ENCODE peak calls at places on chromosomes 7 and 10, in four cellular contexts. One of them, this sample, is unnamed.

GRCh38 chr7:43785425-43785824 is 26.9 kb downstream of the BLVRA start:
- DNase-seq in mammary epithelial cell: peak; percentile 84
- DNase-seq in GM23248: peak; percentile 96
- DNase-seq in endothelial cell of umbilical vein: no peak
- DNase-seq in this sample: no peak

GRCh38 chr10:34295142-34295548 is 520.0 kb downstream of the PARD3 start:
- DNase-seq in endothelial cell of umbilical vein: no peak
- DNase-seq in mammary epithelial cell: no peak
- DNase-seq in GM23248: no peak
- DNase-seq in this sample: no peak

GRCh38 chr10:129339841-129340240 is 127.2 kb upstream of the MGMT start:
- DNase-seq in endothelial cell of umbilical vein: no peak
- DNase-seq in mammary epithelial cell: no peak
- DNase-seq in GM23248: no peak
- DNase-seq in this sample: no peak

GRCh38 chr10:29811751-29812427 is 177.1 kb upstream of the SVIL start:
- DNase-seq in endothelial cell of umbilical vein: peak; percentile 81
- DNase-seq in GM23248: peak; percentile 94
- DNase-seq in mammary epithelial cell: peak; percentile 92
- DNase-seq in this sample: peak; percentile 26

GRCh38 chr7:129848436-129848835 is 104.3 kb downstream of the UBE2H start:
- DNase-seq in endothelial cell of umbilical vein: no peak
- DNase-seq in GM23248: no peak
- DNase-seq in mammary epithelial cell: no peak
- DNase-seq in this sample: no peak

GRCh38 chr10:52409928-52410327 is 95.8 kb downstream of the DKK1 start:
- DNase-seq in mammary epithelial cell: peak; percentile 14
- DNase-seq in endothelial cell of umbilical vein: no peak
- DNase-seq in GM23248: no peak
- DNase-seq in this sample: no peak

GRCh38 chr10:68474021-68474420 is 2.2 kb upstream of the DNA2 start:
- DNase-seq in GM23248: peak; percentile 4
- DNase-seq in endothelial cell of umbilical vein: no peak
- DNase-seq in mammary epithelial cell: no peak
- DNase-seq in this sample: no peak

GRCh38 chr7:17548014-17548653 is 249.7 kb downstream of the AHR start:
- DNase-seq in GM23248: no peak
- DNase-seq in endothelial cell of umbilical vein: no peak
- DNase-seq in mammary epithelial cell: no peak
- DNase-seq in this sample: no peak

GRCh38 chr10:75303045-75303777 is 67.5 kb upstream of the COMTD1 start:
- DNase-seq in endothelial cell of umbilical vein: no peak
- DNase-seq in GM23248: no peak
- DNase-seq in mammary epithelial cell: no peak
- DNase-seq in this sample: no peak

GRCh38 chr10:128203028-128203427 is 76.8 kb upstream of the MKI67 start:
- DNase-seq in GM23248: no peak
- DNase-seq in endothelial cell of umbilical vein: no peak
- DNase-seq in mammary epithelial cell: no peak
- DNase-seq in this sample: no peak

GRCh38 chr7:33744293-33744692 is 161.0 kb upstream of the BMPER start:
- DNase-seq in mammary epithelial cell: peak; percentile 38
- DNase-seq in endothelial cell of umbilical vein: peak; percentile 34
- DNase-seq in GM23248: peak; percentile 14
- DNase-seq in this sample: no peak

GRCh38 chr10:12508165-12508564 is 158.8 kb downstream of the CAMK1D start:
- DNase-seq in GM23248: no peak
- DNase-seq in mammary epithelial cell: no peak
- DNase-seq in endothelial cell of umbilical vein: no peak
- DNase-seq in this sample: no peak

GRCh38 chr7:3239291-3239691 is 61.8 kb upstream of the SDK1 start:
- DNase-seq in GM23248: no peak
- DNase-seq in endothelial cell of umbilical vein: no peak
- DNase-seq in mammary epithelial cell: peak; percentile 20
- DNase-seq in this sample: no peak

GRCh38 chr7:6529643-6530042 is 21.6 kb downstream of the GRID2IP start:
- DNase-seq in endothelial cell of umbilical vein: no peak
- DNase-seq in mammary epithelial cell: no peak
- DNase-seq in GM23248: no peak
- DNase-seq in this sample: no peak

GRCh38 chr7:112575864-112576263 is 95.1 kb downstream of the LSMEM1 start:
- DNase-seq in endothelial cell of umbilical vein: no peak
- DNase-seq in mammary epithelial cell: peak; percentile 32
- DNase-seq in GM23248: no peak
- DNase-seq in this sample: no peak

GRCh38 chr10:8331387-8331786 is 276.9 kb downstream of the GATA3 start:
- DNase-seq in GM23248: no peak
- DNase-seq in endothelial cell of umbilical vein: no peak
- DNase-seq in mammary epithelial cell: no peak
- DNase-seq in this sample: no peak

GRCh38 chr10:69655868-69656555 is 26.0 kb downstream of the FAM241B start:
- DNase-seq in mammary epithelial cell: no peak
- DNase-seq in endothelial cell of umbilical vein: no peak
- DNase-seq in GM23248: no peak
- DNase-seq in this sample: no peak

GRCh38 chr10:94725871-94726270 is 36.6 kb upstream of the CYP2C19 start:
- DNase-seq in endothelial cell of umbilical vein: no peak
- DNase-seq in mammary epithelial cell: peak; percentile 41
- DNase-seq in GM23248: peak; percentile 3
- DNase-seq in this sample: no peak

GRCh38 chr10:97731346-97732051 is 5.4 kb upstream of the ZFYVE27 start:
- DNase-seq in GM23248: peak; percentile 89
- DNase-seq in endothelial cell of umbilical vein: peak; percentile 79
- DNase-seq in mammary epithelial cell: peak; percentile 64
- DNase-seq in this sample: peak; percentile 84

GRCh38 chr7:129667116-129667515 is 55.6 kb downstream of the NRF1 start:
- DNase-seq in endothelial cell of umbilical vein: no peak
- DNase-seq in mammary epithelial cell: no peak
- DNase-seq in GM23248: no peak
- DNase-seq in this sample: no peak

GRCh38 chr7:1977876-1978441 is 254.8 kb downstream of the MAD1L1 start:
- DNase-seq in endothelial cell of umbilical vein: no peak
- DNase-seq in mammary epithelial cell: no peak
- DNase-seq in GM23248: no peak
- DNase-seq in this sample: no peak

GRCh38 chr10:114900658-114901057 is 37.3 kb upstream of the TRUB1 start:
- DNase-seq in endothelial cell of umbilical vein: no peak
- DNase-seq in GM23248: no peak
- DNase-seq in mammary epithelial cell: no peak
- DNase-seq in this sample: no peak

GRCh38 chr7:40922316-40922670 is 780.6 kb downstream of the INHBA start:
- DNase-seq in mammary epithelial cell: peak; percentile 98
- DNase-seq in endothelial cell of umbilical vein: no peak
- DNase-seq in GM23248: peak; percentile 97
- DNase-seq in this sample: no peak

GRCh38 chr10:83987216-83987615 is 152.1 kb upstream of the GHITM start:
- DNase-seq in endothelial cell of umbilical vein: no peak
- DNase-seq in mammary epithelial cell: no peak
- DNase-seq in GM23248: no peak
- DNase-seq in this sample: no peak

GRCh38 chr7:49443515-49443914 is 329.9 kb upstream of the VWC2 start:
- DNase-seq in mammary epithelial cell: no peak
- DNase-seq in endothelial cell of umbilical vein: no peak
- DNase-seq in GM23248: no peak
- DNase-seq in this sample: no peak

GRCh38 chr7:90474284-90475210 is 5.1 kb downstream of the PTTG1IP2 start:
- DNase-seq in endothelial cell of umbilical vein: peak; percentile 82
- DNase-seq in GM23248: peak; percentile 92
- DNase-seq in mammary epithelial cell: peak; percentile 92
- DNase-seq in this sample: no peak

GRCh38 chr10:113097046-113097415 is 147.0 kb downstream of the TCF7L2 start:
- DNase-seq in mammary epithelial cell: no peak
- DNase-seq in GM23248: no peak
- DNase-seq in endothelial cell of umbilical vein: no peak
- DNase-seq in this sample: no peak

GRCh38 chr7:4144171-4144701 is 537.9 kb upstream of the FOXK1 start:
- DNase-seq in GM23248: no peak
- DNase-seq in mammary epithelial cell: no peak
- DNase-seq in endothelial cell of umbilical vein: no peak
- DNase-seq in this sample: no peak

GRCh38 chr10:131804551-131805295 is 96.1 kb upstream of the PPP2R2D start:
- DNase-seq in GM23248: no peak
- DNase-seq in endothelial cell of umbilical vein: no peak
- DNase-seq in mammary epithelial cell: no peak
- DNase-seq in this sample: peak; percentile 5

GRCh38 chr10:1255600-1255999 is 199.4 kb downstream of the WDR37 start:
- DNase-seq in endothelial cell of umbilical vein: no peak
- DNase-seq in GM23248: no peak
- DNase-seq in mammary epithelial cell: no peak
- DNase-seq in this sample: no peak

GRCh38 chr10:36559412-36559811 is 566.0 kb upstream of the ANKRD30A start:
- DNase-seq in GM23248: no peak
- DNase-seq in mammary epithelial cell: no peak
- DNase-seq in endothelial cell of umbilical vein: no peak
- DNase-seq in this sample: no peak

GRCh38 chr10:89283988-89284475 is 17.8 kb upstream of the IFIT2 start:
- DNase-seq in GM23248: peak; percentile 86
- DNase-seq in mammary epithelial cell: peak; percentile 15
- DNase-seq in endothelial cell of umbilical vein: peak; percentile 44
- DNase-seq in this sample: no peak

GRCh38 chr10:21826725-21827124 is 176.8 kb downstream of the DNAJC1 start:
- DNase-seq in GM23248: no peak
- DNase-seq in mammary epithelial cell: no peak
- DNase-seq in endothelial cell of umbilical vein: no peak
- DNase-seq in this sample: no peak

GRCh38 chr7:130222-130572 is 62.2 kb upstream of the FAM20C start:
- DNase-seq in endothelial cell of umbilical vein: no peak
- DNase-seq in GM23248: no peak
- DNase-seq in mammary epithelial cell: no peak
- DNase-seq in this sample: no peak

GRCh38 chr10:34333513-34333912 is 481.6 kb downstream of the PARD3 start:
- DNase-seq in mammary epithelial cell: peak; percentile 67
- DNase-seq in GM23248: no peak
- DNase-seq in endothelial cell of umbilical vein: no peak
- DNase-seq in this sample: no peak

GRCh38 chr10:72123616-72124015 is 35.3 kb upstream of the SPOCK2 start:
- DNase-seq in mammary epithelial cell: no peak
- DNase-seq in GM23248: no peak
- DNase-seq in endothelial cell of umbilical vein: no peak
- DNase-seq in this sample: peak; percentile 24

GRCh38 chr7:107779647-107780099 is 23.4 kb downstream of the SLC26A3 start:
- DNase-seq in GM23248: no peak
- DNase-seq in endothelial cell of umbilical vein: no peak
- DNase-seq in mammary epithelial cell: no peak
- DNase-seq in this sample: peak; percentile 58

GRCh38 chr10:130997267-130998045 is 314.1 kb downstream of the TCERG1L start:
- DNase-seq in mammary epithelial cell: no peak
- DNase-seq in endothelial cell of umbilical vein: no peak
- DNase-seq in GM23248: no peak
- DNase-seq in this sample: no peak

DNA sequence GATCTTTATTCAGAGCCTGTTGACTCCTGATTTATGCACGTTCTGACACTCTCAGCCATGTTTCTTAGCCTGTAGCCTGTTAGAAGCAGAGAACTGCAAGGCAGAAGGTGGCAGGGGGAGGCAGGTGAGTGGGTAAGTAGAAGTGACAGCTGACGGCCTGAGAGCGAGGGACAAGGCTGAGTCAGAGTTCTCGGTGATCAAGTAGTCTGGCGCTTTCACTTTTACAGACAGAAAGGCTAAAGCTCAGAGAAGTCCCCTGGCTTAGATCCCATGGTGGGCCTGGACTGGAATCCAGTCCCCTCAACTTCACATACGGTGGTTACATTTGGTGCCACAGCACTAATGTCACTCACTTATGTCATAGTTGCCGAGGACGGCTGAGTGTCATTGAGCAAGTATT is 139.0 kb downstream of the TACC2 start:
- DNase-seq in endothelial cell of umbilical vein: peak; percentile 78
- DNase-seq in mammary epithelial cell: no peak
- DNase-seq in GM23248: peak; percentile 72
- DNase-seq in this sample: no peak
- H3K9ac ChIP-seq in endothelial cell of umbilical vein: peak overlapping the region; percentile 77
- H3K9ac ChIP-seq in mammary epithelial cell: no peak overlapping the region
- H3K9ac ChIP-seq in GM23248: peak overlapping the region; percentile 54
- H3K9ac ChIP-seq in this sample: no peak overlapping the region

DNA sequence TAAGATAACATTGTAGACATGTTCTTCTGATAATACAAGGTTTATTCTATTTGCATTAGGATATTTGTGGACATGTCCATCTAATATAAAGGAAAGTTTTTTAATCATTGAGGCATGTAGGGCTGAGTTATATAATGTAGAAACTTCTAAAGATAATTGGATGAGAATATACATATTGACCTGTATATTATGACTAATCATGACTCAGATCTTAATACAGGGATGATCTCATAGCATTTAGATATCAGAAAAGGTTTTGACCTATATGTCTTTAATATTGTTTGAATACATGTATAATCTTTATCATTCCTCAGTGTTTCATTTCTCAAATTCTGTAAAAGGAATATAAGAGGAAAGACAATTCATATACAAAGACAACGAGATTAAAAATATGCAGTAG is 39.2 kb downstream of the CD36 start:
- DNase-seq in endothelial cell of umbilical vein: no peak
- DNase-seq in GM23248: peak; percentile 25
- DNase-seq in mammary epithelial cell: peak; percentile 20
- DNase-seq in this sample: no peak
- H3K36me3 ChIP-seq in endothelial cell of umbilical vein: no peaks in the 10 kb centered on the region
- H3K36me3 ChIP-seq in GM23248: no peaks in the 10 kb centered on the region
- H3K36me3 ChIP-seq in mammary epithelial cell: no peaks in the 10 kb centered on the region
- H3K36me3 ChIP-seq in this sample: no peaks in the 10 kb centered on the region

GRCh38 chr7:155333346-155334234 is 35.9 kb downstream of the INSIG1 start:
- DNase-seq in GM23248: no peak
- DNase-seq in mammary epithelial cell: no peak
- DNase-seq in endothelial cell of umbilical vein: no peak
- DNase-seq in this sample: no peak
- H3K9ac ChIP-seq in GM23248: no peak overlapping the region
- H3K9ac ChIP-seq in mammary epithelial cell: no peak overlapping the region
- H3K9ac ChIP-seq in endothelial cell of umbilical vein: no peak overlapping the region
- H3K9ac ChIP-seq in this sample: no peak overlapping the region

DNA sequence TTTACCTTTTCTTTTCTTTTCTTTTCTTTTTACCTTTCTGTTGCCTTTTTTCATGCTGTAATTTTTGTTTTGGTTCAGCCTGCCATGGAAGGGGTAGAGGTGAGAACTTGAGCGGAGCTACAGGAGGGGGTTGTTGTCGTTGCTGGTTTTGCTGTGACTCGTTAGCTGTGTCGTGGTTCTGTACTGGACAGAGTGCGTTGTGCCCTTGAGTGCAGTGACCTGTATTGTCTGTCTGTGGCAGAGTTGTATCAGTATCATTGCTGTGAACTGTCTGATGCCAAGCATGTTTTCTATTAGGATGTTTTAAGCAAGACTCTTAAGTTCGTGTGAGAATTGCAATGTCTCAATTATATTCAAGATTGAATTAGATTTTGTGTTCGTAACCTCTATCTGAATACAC is 67.5 kb downstream of the TRRAP start:
- DNase-seq in endothelial cell of umbilical vein: no peak
- DNase-seq in mammary epithelial cell: no peak
- DNase-seq in GM23248: no peak
- DNase-seq in this sample: no peak
- H3K36me3 ChIP-seq in endothelial cell of umbilical vein: peaks cover 14% of the 10 kb centered on the region
- H3K36me3 ChIP-seq in mammary epithelial cell: peaks cover 25% of the 10 kb centered on the region
- H3K36me3 ChIP-seq in GM23248: peaks cover 52% of the 10 kb centered on the region
- H3K36me3 ChIP-seq in this sample: peaks cover 27% of the 10 kb centered on the region

This sample was measured in colonic mucosa.